ENCODE peak calls at places on chromosomes 4 and X, in eight cellular contexts. K, Q, G, I, Y, P, U and H are unnamed samples.

GRCh38 chrX:117610806-117611205 is 505.8 kb downstream of the KLHL13 start:
- DNase-seq in U (no peak), K (no peak), G (no peak), Y (no peak), P (no peak), I (no peak), Q (no peak), H (no peak)

GRCh38 chr4:17786567-17786966 is 5.1 kb upstream of the FAM184B start:
- DNase-seq in P (no peak), U (no peak), Y (no peak), I (no peak), G (no peak), Q (no peak), K (no peak), H (no peak)

GRCh38 chr4:158649111-158649680 is 22.5 kb downstream of the C4orf46 start:
- DNase-seq in G (no peak), Y (no peak), Q (peak), K (no peak), U (peak), P (no peak), I (no peak), H (no peak)

GRCh38 chr4:123821861-123822260 is 425.3 kb downstream of the SPRY1 start:
- DNase-seq in I (no peak), K (no peak), P (no peak), Q (no peak), Y (peak), U (peak), G (no peak), H (no peak)

GRCh38 chr4:90137545-90137944 is 10.4 kb downstream of the CCSER1 start:
- DNase-seq in Q (no peak), K (no peak), Y (no peak), I (no peak), P (no peak), G (no peak), U (no peak), H (no peak)

GRCh38 chr4:128332086-128332485 is 44.5 kb upstream of the PGRMC2 start:
- DNase-seq in G (no peak), Q (no peak), U (peak), Y (no peak), I (no peak), P (no peak), K (no peak), H (no peak)

GRCh38 chr4:152696764-152697250 is 17.0 kb upstream of the TMEM154 start:
- DNase-seq in Q (no peak), G (peak), U (peak), K (peak), P (peak), Y (no peak), I (no peak), H (no peak)

GRCh38 chrX:39396358-39396995 is 595.2 kb downstream of the MID1IP1 start:
- DNase-seq in Y (no peak), K (no peak), P (no peak), G (no peak), I (no peak), Q (no peak), U (no peak), H (no peak)

GRCh38 chr4:4455199-4455865 is 68.4 kb downstream of the NSG1 start:
- DNase-seq in Q (no peak), Y (no peak), K (no peak), I (no peak), G (no peak), P (no peak), U (no peak), H (no peak)

GRCh38 chrX:87578978-87579377 is 61.4 kb downstream of the KLHL4 start:
- DNase-seq in U (peak), Q (no peak), G (no peak), Y (no peak), I (no peak), P (no peak), K (no peak), H (no peak)

GRCh38 chr4:153216546-153216945 is 12.3 kb downstream of the TRIM2 start:
- DNase-seq in U (no peak), G (no peak), I (no peak), Y (no peak), Q (no peak), P (no peak), K (no peak), H (no peak)